ENCODE peak calls at places on chromosomes 5 and 9, in nine cellular contexts. One of them, this sample, is unnamed.

GRCh38 chr5:168872246-168872645 is 293.1 kb upstream of the PANK3 start:
- DNase-seq in stimulated activated CD4-positive, alpha-beta T cell treated with anti-CD3 and anti-CD28 coated beads, Interleukin-1b, Interleukin-23, amount 100 ng/mL, for 24 hours: no peak
- DNase-seq in kidney tubule cell: no peak
- DNase-seq in stimulated activated CD8-positive, alpha-beta memory T cell treated with anti-CD3 and anti-CD28 coated beads, Interleukin-7, amount 100 ng/mL, for 4 hours: no peak
- DNase-seq in right lobe of liver: no peak
- DNase-seq in choroid plexus epithelial cell: no peak
- DNase-seq in ureter: no peak
- DNase-seq in mucosa of gallbladder: no peak
- DNase-seq in H54: no peak
- DNase-seq in this sample: no peak

GRCh38 chr9:113572076-113572861 is 108.7 kb downstream of the RGS3 start:
- DNase-seq in stimulated activated CD8-positive, alpha-beta memory T cell treated with anti-CD3 and anti-CD28 coated beads, Interleukin-7, amount 100 ng/mL, for 4 hours: no peak
- DNase-seq in H54: no peak
- DNase-seq in right lobe of liver: no peak
- DNase-seq in stimulated activated CD4-positive, alpha-beta T cell treated with anti-CD3 and anti-CD28 coated beads, Interleukin-1b, Interleukin-23, amount 100 ng/mL, for 24 hours: no peak
- DNase-seq in kidney tubule cell: no peak
- DNase-seq in ureter: peak
- DNase-seq in mucosa of gallbladder: no peak
- DNase-seq in choroid plexus epithelial cell: no peak
- DNase-seq in this sample: no peak

GRCh38 chr5:146365618-146366017 is 27.0 kb downstream of the POU4F3 start:
- DNase-seq in choroid plexus epithelial cell: no peak
- DNase-seq in kidney tubule cell: no peak
- DNase-seq in ureter: no peak
- DNase-seq in H54: no peak
- DNase-seq in right lobe of liver: no peak
- DNase-seq in stimulated activated CD8-positive, alpha-beta memory T cell treated with anti-CD3 and anti-CD28 coated beads, Interleukin-7, amount 100 ng/mL, for 4 hours: no peak
- DNase-seq in mucosa of gallbladder: no peak
- DNase-seq in stimulated activated CD4-positive, alpha-beta T cell treated with anti-CD3 and anti-CD28 coated beads, Interleukin-1b, Interleukin-23, amount 100 ng/mL, for 24 hours: no peak
- DNase-seq in this sample: no peak

GRCh38 chr9:82996931-82997330 is 66.0 kb downstream of the RASEF start:
- DNase-seq in H54: no peak
- DNase-seq in choroid plexus epithelial cell: peak
- DNase-seq in kidney tubule cell: no peak
- DNase-seq in mucosa of gallbladder: no peak
- DNase-seq in right lobe of liver: no peak
- DNase-seq in ureter: no peak
- DNase-seq in stimulated activated CD4-positive, alpha-beta T cell treated with anti-CD3 and anti-CD28 coated beads, Interleukin-1b, Interleukin-23, amount 100 ng/mL, for 24 hours: no peak
- DNase-seq in stimulated activated CD8-positive, alpha-beta memory T cell treated with anti-CD3 and anti-CD28 coated beads, Interleukin-7, amount 100 ng/mL, for 4 hours: no peak
- DNase-seq in this sample: no peak

GRCh38 chr9:88991066-88992030 is at the start of gene S1PR3:
- DNase-seq in stimulated activated CD4-positive, alpha-beta T cell treated with anti-CD3 and anti-CD28 coated beads, Interleukin-1b, Interleukin-23, amount 100 ng/mL, for 24 hours: no peak
- DNase-seq in kidney tubule cell: peak
- DNase-seq in ureter: peak
- DNase-seq in H54: peak
- DNase-seq in right lobe of liver: peak
- DNase-seq in choroid plexus epithelial cell: peak
- DNase-seq in stimulated activated CD8-positive, alpha-beta memory T cell treated with anti-CD3 and anti-CD28 coated beads, Interleukin-7, amount 100 ng/mL, for 4 hours: no peak
- DNase-seq in mucosa of gallbladder: peak
- DNase-seq in this sample: peak

GRCh38 chr9:127780126-127780885 is 1.8 kb upstream of the SH2D3C start:
- DNase-seq in choroid plexus epithelial cell: no peak
- DNase-seq in right lobe of liver: no peak
- DNase-seq in ureter: no peak
- DNase-seq in H54: no peak
- DNase-seq in kidney tubule cell: no peak
- DNase-seq in stimulated activated CD4-positive, alpha-beta T cell treated with anti-CD3 and anti-CD28 coated beads, Interleukin-1b, Interleukin-23, amount 100 ng/mL, for 24 hours: no peak
- DNase-seq in stimulated activated CD8-positive, alpha-beta memory T cell treated with anti-CD3 and anti-CD28 coated beads, Interleukin-7, amount 100 ng/mL, for 4 hours: no peak
- DNase-seq in mucosa of gallbladder: no peak
- DNase-seq in this sample: no peak

GRCh38 chr5:78647411-78647818 is 1.2 kb downstream of the LHFPL2 start:
- DNase-seq in mucosa of gallbladder: no peak
- DNase-seq in H54: no peak
- DNase-seq in right lobe of liver: peak
- DNase-seq in stimulated activated CD4-positive, alpha-beta T cell treated with anti-CD3 and anti-CD28 coated beads, Interleukin-1b, Interleukin-23, amount 100 ng/mL, for 24 hours: no peak
- DNase-seq in ureter: no peak
- DNase-seq in stimulated activated CD8-positive, alpha-beta memory T cell treated with anti-CD3 and anti-CD28 coated beads, Interleukin-7, amount 100 ng/mL, for 4 hours: no peak
- DNase-seq in kidney tubule cell: peak
- DNase-seq in choroid plexus epithelial cell: peak
- DNase-seq in this sample: no peak

GRCh38 chr5:149392718-149393117 is 13.6 kb upstream of the IL17B start:
- DNase-seq in H54: peak
- DNase-seq in stimulated activated CD4-positive, alpha-beta T cell treated with anti-CD3 and anti-CD28 coated beads, Interleukin-1b, Interleukin-23, amount 100 ng/mL, for 24 hours: no peak
- DNase-seq in stimulated activated CD8-positive, alpha-beta memory T cell treated with anti-CD3 and anti-CD28 coated beads, Interleukin-7, amount 100 ng/mL, for 4 hours: no peak
- DNase-seq in mucosa of gallbladder: no peak
- DNase-seq in right lobe of liver: no peak
- DNase-seq in kidney tubule cell: peak
- DNase-seq in choroid plexus epithelial cell: peak
- DNase-seq in ureter: no peak
- DNase-seq in this sample: no peak

GRCh38 chr5:135993894-135994514 is 34.8 kb upstream of the TGFBI start:
- DNase-seq in H54: no peak
- DNase-seq in stimulated activated CD4-positive, alpha-beta T cell treated with anti-CD3 and anti-CD28 coated beads, Interleukin-1b, Interleukin-23, amount 100 ng/mL, for 24 hours: no peak
- DNase-seq in stimulated activated CD8-positive, alpha-beta memory T cell treated with anti-CD3 and anti-CD28 coated beads, Interleukin-7, amount 100 ng/mL, for 4 hours: no peak
- DNase-seq in right lobe of liver: no peak
- DNase-seq in ureter: no peak
- DNase-seq in kidney tubule cell: peak
- DNase-seq in mucosa of gallbladder: no peak
- DNase-seq in choroid plexus epithelial cell: peak
- DNase-seq in this sample: no peak

GRCh38 chr9:35816708-35817107 is 1.9 kb upstream of the HINT2 start:
- DNase-seq in right lobe of liver: no peak
- DNase-seq in H54: no peak
- DNase-seq in kidney tubule cell: no peak
- DNase-seq in mucosa of gallbladder: no peak
- DNase-seq in choroid plexus epithelial cell: no peak
- DNase-seq in stimulated activated CD8-positive, alpha-beta memory T cell treated with anti-CD3 and anti-CD28 coated beads, Interleukin-7, amount 100 ng/mL, for 4 hours: no peak
- DNase-seq in stimulated activated CD4-positive, alpha-beta T cell treated with anti-CD3 and anti-CD28 coated beads, Interleukin-1b, Interleukin-23, amount 100 ng/mL, for 24 hours: no peak
- DNase-seq in ureter: no peak
- DNase-seq in this sample: no peak

GRCh38 chr5:14593326-14594036 is 11.9 kb downstream of the OTULINL start:
- DNase-seq in right lobe of liver: no peak
- DNase-seq in H54: no peak
- DNase-seq in kidney tubule cell: peak
- DNase-seq in choroid plexus epithelial cell: no peak
- DNase-seq in mucosa of gallbladder: no peak
- DNase-seq in ureter: no peak
- DNase-seq in stimulated activated CD8-positive, alpha-beta memory T cell treated with anti-CD3 and anti-CD28 coated beads, Interleukin-7, amount 100 ng/mL, for 4 hours: no peak
- DNase-seq in stimulated activated CD4-positive, alpha-beta T cell treated with anti-CD3 and anti-CD28 coated beads, Interleukin-1b, Interleukin-23, amount 100 ng/mL, for 24 hours: no peak
- DNase-seq in this sample: peak

GRCh38 chr5:62312674-62313073 is 6.7 kb downstream of the KIF2A start:
- DNase-seq in kidney tubule cell: no peak
- DNase-seq in choroid plexus epithelial cell: no peak
- DNase-seq in H54: no peak
- DNase-seq in stimulated activated CD4-positive, alpha-beta T cell treated with anti-CD3 and anti-CD28 coated beads, Interleukin-1b, Interleukin-23, amount 100 ng/mL, for 24 hours: no peak
- DNase-seq in right lobe of liver: no peak
- DNase-seq in mucosa of gallbladder: no peak
- DNase-seq in stimulated activated CD8-positive, alpha-beta memory T cell treated with anti-CD3 and anti-CD28 coated beads, Interleukin-7, amount 100 ng/mL, for 4 hours: no peak
- DNase-seq in ureter: no peak
- DNase-seq in this sample: no peak

GRCh38 chr5:17075196-17075595 is 139.1 kb upstream of the MYO10 start:
- DNase-seq in stimulated activated CD4-positive, alpha-beta T cell treated with anti-CD3 and anti-CD28 coated beads, Interleukin-1b, Interleukin-23, amount 100 ng/mL, for 24 hours: no peak
- DNase-seq in stimulated activated CD8-positive, alpha-beta memory T cell treated with anti-CD3 and anti-CD28 coated beads, Interleukin-7, amount 100 ng/mL, for 4 hours: no peak
- DNase-seq in right lobe of liver: no peak
- DNase-seq in mucosa of gallbladder: no peak
- DNase-seq in H54: no peak
- DNase-seq in choroid plexus epithelial cell: no peak
- DNase-seq in kidney tubule cell: no peak
- DNase-seq in ureter: no peak
- DNase-seq in this sample: no peak

GRCh38 chr5:4737868-4738267 is 402.3 kb upstream of the ADAMTS16 start:
- DNase-seq in ureter: no peak
- DNase-seq in choroid plexus epithelial cell: no peak
- DNase-seq in H54: no peak
- DNase-seq in stimulated activated CD4-positive, alpha-beta T cell treated with anti-CD3 and anti-CD28 coated beads, Interleukin-1b, Interleukin-23, amount 100 ng/mL, for 24 hours: no peak
- DNase-seq in stimulated activated CD8-positive, alpha-beta memory T cell treated with anti-CD3 and anti-CD28 coated beads, Interleukin-7, amount 100 ng/mL, for 4 hours: no peak
- DNase-seq in kidney tubule cell: no peak
- DNase-seq in right lobe of liver: no peak
- DNase-seq in mucosa of gallbladder: no peak
- DNase-seq in this sample: no peak

GRCh38 chr5:151195622-151196021 is 28.3 kb downstream of the CCDC69 start:
- DNase-seq in ureter: peak
- DNase-seq in H54: no peak
- DNase-seq in kidney tubule cell: no peak
- DNase-seq in stimulated activated CD4-positive, alpha-beta T cell treated with anti-CD3 and anti-CD28 coated beads, Interleukin-1b, Interleukin-23, amount 100 ng/mL, for 24 hours: no peak
- DNase-seq in stimulated activated CD8-positive, alpha-beta memory T cell treated with anti-CD3 and anti-CD28 coated beads, Interleukin-7, amount 100 ng/mL, for 4 hours: peak
- DNase-seq in mucosa of gallbladder: no peak
- DNase-seq in choroid plexus epithelial cell: peak
- DNase-seq in right lobe of liver: no peak
- DNase-seq in this sample: no peak